ENCODE peak calls at places on chromosomes 6 and 20, in eight cellular contexts. J is stimulated activated CD8-positive, alpha-beta memory T cell treated with anti-CD3 and anti-CD28 coated beads, Interleukin-15, amount 100 ng/mL, for 1 hour; W is H4; O is germinal center; L is fibroblast of lung; S is stimulated activated naive CD4-positive, alpha-beta T cell; B is cardiac fibroblast; F is NCI-H1930. Q is an unnamed sample.

GRCh38 chr20:57617079-57617795 is 3.0 kb downstream of the ZBP1 start:
- DNase-seq in J (no peak), W (no peak), O (no peak), L (no peak), S (no peak), B (no peak), F (no peak), Q (no peak)

GRCh38 chr20:10519361-10520048 is 84.4 kb downstream of the SLX4IP start:
- DNase-seq in J (no peak), W (peak), O (no peak), L (no peak), S (no peak), B (peak), F (no peak), Q (no peak)

GRCh38 chr20:2754426-2754825 is 46.0 kb downstream of the CPXM1 start:
- DNase-seq in J (no peak), W (no peak), O (no peak), L (no peak), S (no peak), B (peak), F (no peak), Q (no peak)

GRCh38 chr6:44253307-44254101 is 3.8 kb downstream of the SLC35B2 start:
- DNase-seq in J (peak), W (peak), O (no peak), L (no peak), S (peak), B (peak), F (no peak), Q (peak)

GRCh38 chr6:111724505-111724904 is 118.8 kb upstream of the TRAF3IP2 start:
- DNase-seq in J (no peak), W (no peak), O (peak), L (no peak), S (no peak), B (no peak), F (no peak), Q (no peak)

GRCh38 chr20:51127713-51128112 is 104.8 kb upstream of the KCNG1 start:
- DNase-seq in J (no peak), W (no peak), O (no peak), L (no peak), S (no peak), B (no peak), F (no peak), Q (no peak)

GRCh38 chr6:17115251-17116089 is 13.6 kb downstream of the STMND1 start:
- DNase-seq in J (no peak), W (peak), O (no peak), L (peak), S (no peak), B (peak), F (no peak), Q (peak)

GRCh38 chr6:110554966-110555460 is 78.6 kb upstream of the SLC22A16 start:
- DNase-seq in J (no peak), W (no peak), O (no peak), L (no peak), S (no peak), B (no peak), F (no peak), Q (no peak)

GRCh38 chr20:60695223-60695622 is 556.8 kb upstream of the CDH4 start:
- DNase-seq in J (no peak), W (no peak), O (no peak), L (peak), S (no peak), B (peak), F (no peak), Q (peak)

GRCh38 chr20:10221022-10221421 is 2.4 kb downstream of the SNAP25 start:
- DNase-seq in J (no peak), W (no peak), O (no peak), L (no peak), S (no peak), B (no peak), F (no peak), Q (no peak)

GRCh38 chr20:58746551-58747399 is 54.2 kb downstream of the NPEPL1 start:
- DNase-seq in J (no peak), W (no peak), O (no peak), L (peak), S (no peak), B (peak), F (no peak), Q (peak)

GRCh38 chr20:22984611-22985010 is 50.5 kb upstream of the SSTR4 start:
- DNase-seq in J (no peak), W (no peak), O (no peak), L (no peak), S (no peak), B (no peak), F (no peak), Q (no peak)

GRCh38 chr6:26431258-26432162 is 8.8 kb upstream of the BTN3A3 start:
- DNase-seq in J (no peak), W (peak), O (no peak), L (peak), S (no peak), B (peak), F (no peak), Q (peak)

GRCh38 chr20:58512808-58513552 is 2.2 kb downstream of the APCDD1L start:
- DNase-seq in J (no peak), W (no peak), O (no peak), L (no peak), S (no peak), B (no peak), F (no peak), Q (no peak)

GRCh38 chr20:62641749-62642665 is at the start of gene SLCO4A1:
- DNase-seq in J (peak), W (peak), O (peak), L (peak), S (peak), B (peak), F (peak), Q (peak)

GRCh38 chr6:136685540-136686108 is 106.7 kb downstream of the MAP3K5 start:
- DNase-seq in J (no peak), W (no peak), O (no peak), L (no peak), S (no peak), B (no peak), F (no peak), Q (no peak)

GRCh38 chr20:62832212-62832922 is 15.5 kb downstream of the COL9A3 start:
- DNase-seq in J (no peak), W (no peak), O (peak), L (no peak), S (no peak), B (no peak), F (no peak), Q (peak)

Q was measured in fibroblast of villous mesenchyme.